ENCODE peak calls at places on chromosome 13, in ten cellular contexts. One of them, this sample, is unnamed.

GRCh38 chr13:28717170-28717569 is 1.6 kb downstream of the SLC46A3 start:
- DNase-seq in A549: no peak
- DNase-seq in ovary: no peak
- DNase-seq in sigmoid colon: no peak
- DNase-seq in transverse colon: no peak
- DNase-seq in upper lobe of left lung: no peak
- DNase-seq in K562: no peak
- DNase-seq in H1: no peak
- DNase-seq in GM12878: no peak
- DNase-seq in stomach: no peak
- DNase-seq in this sample: no peak

GRCh38 chr13:31444266-31444862 is 244.6 kb downstream of the B3GLCT start:
- DNase-seq in A549: no peak
- DNase-seq in ovary: no peak
- DNase-seq in sigmoid colon: no peak
- DNase-seq in transverse colon: no peak
- DNase-seq in upper lobe of left lung: no peak
- DNase-seq in K562: no peak
- DNase-seq in H1: no peak
- DNase-seq in GM12878: no peak
- DNase-seq in stomach: no peak
- DNase-seq in this sample: no peak

GRCh38 chr13:39527961-39528720 is 74.9 kb downstream of the LHFPL6 start:
- DNase-seq in A549: peak; percentile 65
- DNase-seq in ovary: no peak
- DNase-seq in sigmoid colon: no peak
- DNase-seq in transverse colon: no peak
- DNase-seq in upper lobe of left lung: no peak
- DNase-seq in K562: no peak
- DNase-seq in H1: no peak
- DNase-seq in GM12878: no peak
- DNase-seq in stomach: no peak
- DNase-seq in this sample: no peak

GRCh38 chr13:43383488-43384165 is 360.2 kb downstream of the DNAJC15 start:
- DNase-seq in A549: no peak
- DNase-seq in ovary: no peak
- DNase-seq in sigmoid colon: no peak
- DNase-seq in transverse colon: no peak
- DNase-seq in upper lobe of left lung: no peak
- DNase-seq in K562: no peak
- DNase-seq in H1: no peak
- DNase-seq in GM12878: no peak
- DNase-seq in stomach: no peak
- DNase-seq in this sample: no peak

GRCh38 chr13:37870895-37871550 is 1.5 kb upstream of the TRPC4 start:
- DNase-seq in A549: no peak
- DNase-seq in ovary: no peak
- DNase-seq in sigmoid colon: no peak
- DNase-seq in transverse colon: no peak
- DNase-seq in upper lobe of left lung: no peak
- DNase-seq in K562: no peak
- DNase-seq in H1: peak; percentile 46
- DNase-seq in GM12878: no peak
- DNase-seq in stomach: no peak
- DNase-seq in this sample: no peak

GRCh38 chr13:69948016-69948415 is 159.6 kb upstream of the ATXN8OS start:
- DNase-seq in A549: no peak
- DNase-seq in ovary: no peak
- DNase-seq in sigmoid colon: no peak
- DNase-seq in transverse colon: no peak
- DNase-seq in upper lobe of left lung: no peak
- DNase-seq in K562: no peak
- DNase-seq in H1: no peak
- DNase-seq in GM12878: peak; percentile 59
- DNase-seq in stomach: no peak
- DNase-seq in this sample: no peak

GRCh38 chr13:40116008-40116407 is 460.5 kb downstream of the COG6 start:
- DNase-seq in A549: peak; percentile 93
- DNase-seq in ovary: peak; percentile 47
- DNase-seq in sigmoid colon: no peak
- DNase-seq in transverse colon: peak; percentile 79
- DNase-seq in upper lobe of left lung: peak; percentile 71
- DNase-seq in K562: peak; percentile 56
- DNase-seq in H1: no peak
- DNase-seq in GM12878: peak; percentile 48
- DNase-seq in stomach: peak; percentile 70
- DNase-seq in this sample: peak; percentile 34

GRCh38 chr13:40329682-40330485 is 336.6 kb downstream of the FOXO1 start:
- DNase-seq in A549: no peak
- DNase-seq in ovary: no peak
- DNase-seq in sigmoid colon: no peak
- DNase-seq in transverse colon: no peak
- DNase-seq in upper lobe of left lung: no peak
- DNase-seq in K562: no peak
- DNase-seq in H1: no peak
- DNase-seq in GM12878: no peak
- DNase-seq in stomach: no peak
- DNase-seq in this sample: no peak

GRCh38 chr13:59442946-59443345 is 720.8 kb downstream of the DIAPH3 start:
- DNase-seq in A549: no peak
- DNase-seq in ovary: no peak
- DNase-seq in sigmoid colon: no peak
- DNase-seq in transverse colon: no peak
- DNase-seq in upper lobe of left lung: no peak
- DNase-seq in K562: no peak
- DNase-seq in H1: no peak
- DNase-seq in GM12878: no peak
- DNase-seq in stomach: no peak
- DNase-seq in this sample: no peak

GRCh38 chr13:77026255-77026782 is 640 bp downstream of the FBXL3 start:
- DNase-seq in A549: peak; percentile 66
- DNase-seq in ovary: peak; percentile 89
- DNase-seq in sigmoid colon: peak; percentile 90
- DNase-seq in transverse colon: peak; percentile 94
- DNase-seq in upper lobe of left lung: peak; percentile 94
- DNase-seq in K562: peak; percentile 81
- DNase-seq in H1: peak; percentile 70
- DNase-seq in GM12878: peak; percentile 42
- DNase-seq in stomach: peak; percentile 89
- DNase-seq in this sample: peak; percentile 72
- TF ChIP-seq POLR2A in A549: no peak
- TF ChIP-seq POLR2A in ovary: no peak
- TF ChIP-seq POLR2A in sigmoid colon: no peak
- TF ChIP-seq POLR2A in transverse colon: peak; percentile 72
- TF ChIP-seq POLR2A in upper lobe of left lung: no peak
- TF ChIP-seq POLR2A in K562: no peak
- TF ChIP-seq POLR2A in H1: peak; percentile 39
- TF ChIP-seq POLR2A in GM12878: peak; percentile 14
- TF ChIP-seq POLR2A in stomach: no peak
- TF ChIP-seq POLR2A in this sample: peak; percentile 16

GRCh38 chr13:110458594-110459365 is 102.7 kb downstream of the RAB20 start:
- DNase-seq in A549: no peak
- DNase-seq in ovary: no peak
- DNase-seq in sigmoid colon: no peak
- DNase-seq in transverse colon: no peak
- DNase-seq in upper lobe of left lung: no peak
- DNase-seq in K562: no peak
- DNase-seq in H1: no peak
- DNase-seq in GM12878: no peak
- DNase-seq in stomach: no peak
- DNase-seq in this sample: no peak

GRCh38 chr13:110457361-110457760 is 104.2 kb downstream of the RAB20 start:
- DNase-seq in A549: no peak
- DNase-seq in ovary: no peak
- DNase-seq in sigmoid colon: peak; percentile 59
- DNase-seq in transverse colon: no peak
- DNase-seq in upper lobe of left lung: no peak
- DNase-seq in K562: no peak
- DNase-seq in H1: no peak
- DNase-seq in GM12878: no peak
- DNase-seq in stomach: no peak
- DNase-seq in this sample: no peak

GRCh38 chr13:110456550-110456949 is 105.0 kb downstream of the RAB20 start:
- DNase-seq in A549: no peak
- DNase-seq in ovary: no peak
- DNase-seq in sigmoid colon: peak; percentile 58
- DNase-seq in transverse colon: no peak
- DNase-seq in upper lobe of left lung: no peak
- DNase-seq in K562: no peak
- DNase-seq in H1: no peak
- DNase-seq in GM12878: no peak
- DNase-seq in stomach: no peak
- DNase-seq in this sample: no peak

GRCh38 chr13:110455941-110456340 is 105.6 kb downstream of the RAB20 start:
- DNase-seq in A549: peak; percentile 84
- DNase-seq in ovary: peak; percentile 79
- DNase-seq in sigmoid colon: peak; percentile 92
- DNase-seq in transverse colon: peak; percentile 83
- DNase-seq in upper lobe of left lung: peak; percentile 91
- DNase-seq in K562: peak; percentile 84
- DNase-seq in H1: peak; percentile 84
- DNase-seq in GM12878: no peak
- DNase-seq in stomach: peak; percentile 84
- DNase-seq in this sample: peak; percentile 79

DNA sequence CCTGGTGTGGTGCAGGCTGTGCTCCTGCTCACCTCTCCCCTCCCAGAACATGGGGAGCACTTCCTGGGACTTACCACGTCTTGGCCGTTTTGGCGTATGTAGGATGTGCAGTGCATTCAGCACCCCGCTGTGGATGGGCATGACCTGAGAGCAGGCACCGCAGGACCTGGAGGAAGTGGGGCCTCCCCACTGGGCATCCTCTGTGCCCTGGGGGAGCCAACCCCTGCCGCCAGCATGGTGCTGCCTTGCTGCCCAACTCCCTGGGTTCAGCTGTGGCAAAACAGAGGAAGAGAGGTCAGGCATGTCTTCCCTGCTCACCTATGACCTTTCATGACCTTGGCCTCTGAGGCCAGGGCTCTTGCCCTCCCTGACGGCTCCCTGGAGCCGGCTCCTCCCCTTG is 103.5 kb downstream of the RAB20 start:
- DNase-seq in A549: no peak
- DNase-seq in ovary: no peak
- DNase-seq in sigmoid colon: no peak
- DNase-seq in transverse colon: no peak
- DNase-seq in upper lobe of left lung: no peak
- DNase-seq in K562: no peak
- DNase-seq in H1: no peak
- DNase-seq in GM12878: no peak
- DNase-seq in stomach: no peak
- DNase-seq in this sample: no peak
- H3K27ac ChIP-seq in A549: no peak overlapping the region
- H3K27ac ChIP-seq in ovary: no peak overlapping the region
- H3K27ac ChIP-seq in sigmoid colon: peak overlapping the region; percentile 48
- H3K27ac ChIP-seq in transverse colon: no peak overlapping the region
- H3K27ac ChIP-seq in upper lobe of left lung: no peak overlapping the region
- H3K27ac ChIP-seq in K562: no peak overlapping the region
- H3K27ac ChIP-seq in H1: no peak overlapping the region
- H3K27ac ChIP-seq in GM12878: no peak overlapping the region
- H3K27ac ChIP-seq in stomach: no peak overlapping the region
- H3K27ac ChIP-seq in this sample: no peak overlapping the region

GRCh38 chr13:106533101-106533939 is 2.1 kb downstream of the EFNB2 start:
- DNase-seq in A549: peak; percentile 56
- DNase-seq in ovary: peak; percentile 86
- DNase-seq in sigmoid colon: peak; percentile 92
- DNase-seq in transverse colon: peak; percentile 89
- DNase-seq in upper lobe of left lung: peak; percentile 86
- DNase-seq in K562: no peak
- DNase-seq in H1: peak; percentile 82
- DNase-seq in GM12878: no peak
- DNase-seq in stomach: peak; percentile 86
- DNase-seq in this sample: peak; percentile 67
- TF ChIP-seq EP300 in A549: no peak
- TF ChIP-seq EP300 in ovary: no peak
- TF ChIP-seq EP300 in sigmoid colon: no peak
- TF ChIP-seq EP300 in transverse colon: no peak
- TF ChIP-seq EP300 in upper lobe of left lung: no peak
- TF ChIP-seq EP300 in K562: no peak
- TF ChIP-seq EP300 in H1: peak; percentile 11
- TF ChIP-seq EP300 in GM12878: no peak
- TF ChIP-seq EP300 in stomach: no peak
- TF ChIP-seq EP300 in this sample: peak; percentile 10

DNA sequence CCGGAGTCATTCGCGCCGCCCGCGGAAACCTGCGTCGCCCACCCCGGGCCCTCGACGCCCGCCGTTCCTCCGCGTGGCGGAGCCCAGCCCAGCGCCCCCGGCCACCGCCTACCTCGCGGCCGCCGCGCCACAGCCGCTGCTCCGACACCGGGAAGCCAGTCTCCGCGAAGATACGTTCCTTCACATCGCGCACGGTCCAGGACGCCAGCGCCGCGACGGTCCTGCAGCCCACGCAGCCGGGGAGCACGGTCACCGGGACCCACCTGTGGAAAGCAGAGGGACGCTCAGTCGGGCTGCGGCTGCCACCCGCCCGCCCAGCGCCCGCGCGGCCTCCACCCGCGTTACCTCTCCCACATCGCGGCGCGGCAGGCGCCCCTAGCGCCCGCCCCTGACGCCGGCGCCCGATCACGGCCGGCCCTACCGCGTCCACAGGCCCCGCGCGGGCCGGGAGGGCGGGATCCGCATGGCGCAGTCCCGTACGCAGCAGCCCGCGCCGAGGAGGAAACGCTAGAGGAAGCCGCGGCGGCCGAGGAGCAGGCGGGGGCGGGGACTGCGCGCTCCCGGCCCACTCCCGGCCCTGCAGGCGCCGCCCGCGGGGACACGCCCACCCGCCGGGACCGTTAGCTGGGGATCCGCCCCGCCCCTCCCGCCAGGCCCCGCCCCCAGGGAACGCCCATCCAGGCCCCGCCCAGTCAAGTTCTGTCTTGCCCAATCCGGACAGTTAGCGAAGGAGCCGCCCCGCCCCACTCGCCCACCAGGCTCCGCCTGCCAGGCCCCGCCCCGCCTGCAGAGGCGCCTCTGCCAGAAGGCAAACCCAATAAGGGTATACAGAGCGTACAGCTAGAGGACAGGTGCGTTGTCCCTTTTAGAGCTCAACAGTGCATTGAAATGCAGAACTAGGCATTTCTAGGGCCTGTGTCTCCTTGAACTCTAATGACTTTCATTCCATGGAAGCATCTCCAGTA is 58.2 kb downstream of the SACS start:
- DNase-seq in A549: peak; percentile 91
- DNase-seq in ovary: peak; percentile 98
- DNase-seq in sigmoid colon: peak; percentile 98
- DNase-seq in transverse colon: peak; percentile 96
- DNase-seq in upper lobe of left lung: peak; percentile 97
- DNase-seq in K562: peak; percentile 94
- DNase-seq in H1: peak; percentile 95
- DNase-seq in GM12878: peak; percentile 66
- DNase-seq in stomach: peak; percentile 96
- DNase-seq in this sample: peak; percentile 97
- TF ChIP-seq POLR2A in A549: peak; percentile 52
- TF ChIP-seq POLR2A in ovary: peak; percentile 37
- TF ChIP-seq POLR2A in sigmoid colon: peak; percentile 23
- TF ChIP-seq POLR2A in transverse colon: no peak
- TF ChIP-seq POLR2A in upper lobe of left lung: no peak
- TF ChIP-seq POLR2A in K562: no peak
- TF ChIP-seq POLR2A in H1: peak; percentile 45
- TF ChIP-seq POLR2A in GM12878: peak; percentile 87
- TF ChIP-seq POLR2A in stomach: no peak
- TF ChIP-seq POLR2A in this sample: peak; percentile 67

This sample was measured in tibial nerve.